ENCODE peak calls at places on chromosomes 1 and 21, in eight cellular contexts. G is GM12892, V is ovary, O is transverse colon, P is IMR-90, I is K562, F is tibial nerve, Z is stomach. Q is an unnamed sample.

GRCh38 chr1:109438798-109439297 is 12.6 kb upstream of the PSMA5 start:
- DNase-seq in G (no peak), V (no peak), O (no peak), P (peak), I (peak), F (peak), Z (no peak), Q (peak)

GRCh38 chr1:183610053-183610452 is 19.8 kb upstream of the NCF2 start:
- DNase-seq in G (no peak), V (no peak), O (no peak), P (no peak), I (no peak), F (peak), Z (no peak), Q (no peak)

GRCh38 chr1:80158771-80159170 is 1152.2 kb upstream of the ADGRL4 start:
- DNase-seq in G (no peak), V (no peak), O (no peak), P (no peak), I (no peak), F (no peak), Z (no peak), Q (no peak)

GRCh38 chr1:5574641-5575040 is 417.6 kb downstream of the NPHP4 start:
- DNase-seq in G (no peak), V (no peak), O (no peak), P (no peak), I (no peak), F (no peak), Z (peak), Q (no peak)

GRCh38 chr21:45845790-45846130 is 135.8 kb upstream of the COL6A1 start:
- DNase-seq in G (no peak), V (no peak), O (no peak), P (no peak), I (no peak), F (no peak), Z (peak), Q (no peak)

GRCh38 chr1:53470155-53470554 is 11.0 kb downstream of the DMRTB1 start:
- DNase-seq in G (no peak), V (peak), O (peak), P (peak), I (peak), F (peak), Z (peak), Q (peak)

GRCh38 chr1:162557536-162557935 is 4.0 kb upstream of the UAP1 start:
- DNase-seq in G (no peak), V (no peak), O (peak), P (no peak), I (no peak), F (no peak), Z (peak), Q (no peak)

GRCh38 chr21:34018910-34019309 is 54.5 kb upstream of the MRPS6 start:
- DNase-seq in G (no peak), V (no peak), O (no peak), P (no peak), I (no peak), F (no peak), Z (no peak), Q (no peak)

GRCh38 chr1:151238467-151238739 is 16.1 kb upstream of the PSMD4 start:
- DNase-seq in G (no peak), V (no peak), O (no peak), P (peak), I (no peak), F (no peak), Z (no peak), Q (no peak)

GRCh38 chr1:158060001-158060400 is 66.6 kb downstream of the KIRREL1 start:
- DNase-seq in G (no peak), V (no peak), O (no peak), P (no peak), I (no peak), F (no peak), Z (no peak), Q (no peak)

GRCh38 chr1:6634278-6635052 is 9.8 kb downstream of the THAP3 start:
- DNase-seq in G (peak), V (peak), O (peak), P (peak), I (peak), F (peak), Z (peak), Q (peak)

GRCh38 chr1:167935252-167936067 is 1.0 kb upstream of the DCAF6 start:
- DNase-seq in G (no peak), V (peak), O (peak), P (peak), I (peak), F (peak), Z (no peak), Q (peak)

GRCh38 chr1:71796044-71796443 is 486.3 kb downstream of the NEGR1 start:
- DNase-seq in G (no peak), V (no peak), O (no peak), P (no peak), I (no peak), F (no peak), Z (no peak), Q (no peak)

GRCh38 chr21:33266784-33267135 is 593 bp downstream of the IL10RB start:
- DNase-seq in G (no peak), V (peak), O (peak), P (no peak), I (peak), F (no peak), Z (peak), Q (no peak)

GRCh38 chr1:205430631-205431305 is 8.9 kb upstream of the LEMD1 start:
- DNase-seq in G (no peak), V (peak), O (peak), P (peak), I (peak), F (peak), Z (peak), Q (peak)

GRCh38 chr1:152759453-152760173 is 1.8 kb downstream of the KPRP start:
- DNase-seq in G (no peak), V (no peak), O (no peak), P (no peak), I (no peak), F (no peak), Z (no peak), Q (no peak)

GRCh38 chr1:31409946-31410858 is 2.8 kb upstream of the SERINC2 start:
- DNase-seq in G (no peak), V (no peak), O (no peak), P (peak), I (peak), F (no peak), Z (no peak), Q (peak)

GRCh38 chr1:187842406-187843165 is 1013.8 kb downstream of the PLA2G4A start:
- DNase-seq in G (no peak), V (no peak), O (no peak), P (peak), I (no peak), F (no peak), Z (no peak), Q (peak)

GRCh38 chr1:2351723-2352122 is 39.6 kb downstream of the MORN1 start:
- DNase-seq in G (no peak), V (no peak), O (no peak), P (no peak), I (no peak), F (no peak), Z (no peak), Q (no peak)

GRCh38 chr1:229148041-229148671 is 122.8 kb upstream of the RAB4A start:
- DNase-seq in G (no peak), V (no peak), O (no peak), P (no peak), I (peak), F (no peak), Z (peak), Q (peak)

GRCh38 chr21:40318371-40318770 is 451.1 kb downstream of the PCP4 start:
- DNase-seq in G (no peak), V (no peak), O (no peak), P (no peak), I (no peak), F (no peak), Z (no peak), Q (no peak)
- TF ChIP-seq POLR2A in G (no peak), V (no peak), O (no peak), P (no peak), I (no peak), F (no peak), Z (no peak), Q (no peak)

DNA sequence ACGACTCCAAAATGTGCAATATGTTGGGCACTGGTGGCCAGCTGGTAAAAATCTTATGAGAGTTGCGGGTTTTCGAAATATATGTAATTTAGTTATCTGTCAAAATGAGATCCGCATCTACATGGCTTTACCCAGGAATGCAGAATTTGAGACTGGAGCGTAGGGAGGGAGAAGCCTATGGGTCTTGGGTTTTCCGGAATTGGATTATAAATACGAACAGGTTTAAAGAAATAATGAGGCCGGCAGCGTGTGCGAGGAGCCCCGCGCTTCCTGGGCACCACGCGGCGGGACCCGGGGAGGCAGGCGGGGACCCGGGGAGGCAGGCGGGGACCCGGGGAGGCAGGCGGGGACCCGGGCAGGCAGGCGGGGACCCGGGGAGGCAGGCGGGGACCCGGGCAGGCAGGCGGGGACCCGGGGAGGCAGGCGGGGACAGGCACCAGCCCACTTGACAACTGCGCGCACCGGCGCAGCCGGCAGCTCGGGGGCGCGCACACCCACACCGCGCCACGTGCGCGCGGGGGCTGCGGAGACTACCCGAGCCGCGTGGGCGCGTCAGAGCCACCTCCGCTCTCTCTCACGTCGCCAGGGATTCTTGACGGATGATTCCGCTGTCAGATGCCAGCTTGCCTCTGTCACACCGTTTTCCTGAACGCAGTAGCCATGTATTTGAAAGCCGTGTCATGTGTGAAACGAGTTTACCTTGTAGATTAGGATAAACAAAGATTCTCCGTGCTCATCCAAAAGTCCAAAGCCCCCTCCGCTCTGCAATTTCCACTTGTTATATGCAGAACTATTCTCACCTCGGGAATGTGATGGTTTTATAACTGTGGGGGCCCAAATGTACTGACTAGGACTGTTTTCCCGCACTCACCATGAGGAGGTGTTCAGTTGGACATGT is 54.3 kb upstream of the HNRNPU start:
- DNase-seq in G (peak), V (peak), O (peak), P (peak), I (peak), F (no peak), Z (peak), Q (peak)
- TF ChIP-seq POLR2A in G (peak), V (no peak), O (no peak), P (no peak), I (peak), F (no peak), Z (no peak), Q (peak)

DNA sequence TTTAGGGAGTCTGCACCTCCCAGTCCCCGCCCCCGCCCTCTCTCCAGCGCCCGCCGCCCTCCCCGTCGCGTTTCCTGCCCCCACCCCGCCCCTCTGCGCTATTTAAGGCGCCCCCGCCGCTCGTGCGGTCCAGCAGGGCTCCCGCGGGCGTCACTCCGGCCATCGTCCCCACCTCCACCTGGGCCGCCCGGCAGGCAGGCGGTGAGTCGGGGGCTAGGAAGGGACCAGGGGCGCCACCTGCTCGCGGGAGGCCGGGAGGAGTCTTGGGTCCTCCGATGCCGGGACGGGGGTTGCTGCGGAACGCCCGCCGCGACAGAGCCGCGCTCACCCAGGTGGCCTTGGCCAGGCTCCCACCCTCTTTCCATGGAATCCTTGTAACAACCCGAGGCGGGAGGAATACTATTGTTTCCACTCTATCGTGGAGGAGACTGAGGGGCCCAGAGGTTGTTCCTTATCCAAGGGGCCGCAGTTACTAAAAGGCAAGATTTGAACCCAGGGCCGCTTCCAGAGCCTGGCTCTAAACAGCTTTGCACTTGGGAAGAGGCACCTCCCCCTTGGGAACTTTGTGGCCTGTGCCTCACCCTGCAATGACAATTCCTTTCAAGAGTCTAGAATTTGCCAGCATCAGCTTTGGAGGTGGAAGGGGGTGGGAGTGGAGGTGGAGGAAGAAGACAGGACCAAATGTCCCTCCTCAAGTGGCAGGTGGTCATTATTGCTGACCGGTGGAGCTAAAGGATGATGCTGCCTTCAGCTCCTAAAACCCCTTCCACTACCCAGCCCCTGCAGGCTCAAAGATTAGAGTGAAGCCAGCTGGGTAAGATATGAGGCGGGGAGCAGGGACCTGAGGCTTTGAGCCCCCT is at the start of gene GJA4:
- DNase-seq in G (no peak), V (no peak), O (no peak), P (no peak), I (no peak), F (no peak), Z (no peak), Q (no peak)
- TF ChIP-seq POLR2A in G (no peak), V (no peak), O (no peak), P (no peak), I (no peak), F (no peak), Z (no peak), Q (no peak)

DNA sequence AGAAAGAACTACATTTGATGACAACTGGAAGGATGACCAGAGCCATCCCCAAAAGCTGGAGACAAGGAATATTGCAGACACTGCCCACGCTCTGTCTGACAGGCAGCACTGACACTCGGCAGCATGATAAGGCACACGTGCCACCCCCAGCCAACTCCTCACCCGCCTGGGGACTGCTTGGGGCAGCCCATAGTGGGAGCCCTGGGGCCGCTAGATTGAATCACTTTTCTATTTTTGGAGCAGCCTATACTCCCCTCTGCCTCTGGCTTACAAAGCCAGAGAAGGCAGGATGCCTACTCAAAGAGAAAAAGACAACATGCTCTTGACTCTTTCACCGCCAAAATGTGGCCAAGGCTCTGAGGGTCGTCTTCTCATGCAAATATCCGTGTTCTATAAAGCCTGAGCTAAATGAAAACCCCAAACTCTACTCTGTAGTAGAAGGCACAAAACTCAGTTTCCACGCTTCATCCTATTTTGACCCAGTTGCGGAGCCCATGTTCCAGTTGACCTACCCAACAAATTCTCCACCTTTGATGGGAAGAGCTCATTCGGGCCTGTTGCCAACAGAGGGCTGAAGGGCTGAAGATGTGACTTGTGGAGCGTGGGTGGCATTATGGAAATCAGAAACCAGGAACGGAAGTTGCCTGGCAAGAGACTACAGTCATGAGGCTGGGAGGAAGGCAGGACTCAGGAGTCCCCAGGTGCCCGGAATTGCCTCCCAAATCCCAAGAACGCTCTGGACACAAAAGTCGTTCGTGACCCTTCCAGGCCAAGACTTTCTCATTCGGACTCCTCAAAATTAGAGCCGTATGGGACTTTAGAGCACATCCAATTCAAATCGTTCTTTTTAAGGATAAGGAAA is 1.1 kb downstream of the SMG5 start:
- DNase-seq in G (no peak), V (no peak), O (no peak), P (peak), I (peak), F (no peak), Z (no peak), Q (peak)
- TF ChIP-seq POLR2A in G (peak), V (no peak), O (no peak), P (peak), I (no peak), F (no peak), Z (no peak), Q (no peak)

DNA sequence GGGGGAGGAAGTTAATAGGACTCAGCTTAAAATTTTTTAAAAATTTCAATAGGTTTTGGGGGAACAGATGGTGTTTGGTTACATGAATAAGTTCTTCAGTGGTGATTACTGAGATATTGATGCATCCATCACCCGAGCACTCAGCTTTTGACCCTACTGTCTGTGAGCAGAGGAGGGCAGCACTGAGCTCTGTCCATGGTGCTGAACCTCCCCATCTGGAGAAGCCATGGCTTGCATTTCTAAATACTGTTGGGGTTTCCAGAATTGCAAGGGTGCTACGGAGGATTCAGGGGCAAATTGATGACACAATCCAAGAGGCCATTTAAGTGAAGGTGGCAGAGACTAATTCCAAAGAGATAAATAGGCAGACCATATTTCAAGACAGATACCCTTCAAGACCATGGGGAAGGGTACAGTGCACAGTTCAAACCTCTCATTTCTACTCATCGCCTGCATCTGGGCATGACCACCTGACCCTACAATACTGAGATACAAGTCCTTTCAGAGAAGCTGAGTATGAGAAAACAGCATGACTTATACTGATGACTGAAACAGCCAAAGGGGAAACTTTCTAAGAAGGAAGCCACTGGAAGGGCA is 17.2 kb downstream of the SYT2 start:
- DNase-seq in G (peak), V (peak), O (peak), P (peak), I (peak), F (peak), Z (peak), Q (peak)
- TF ChIP-seq POLR2A in G (no peak), V (no peak), O (no peak), P (no peak), I (no peak), F (no peak), Z (no peak), Q (no peak)

Q was measured in erythroblast.